ENCODE peak calls at places on chromosomes 12 and 14, in four cellular contexts. C is GM12892, L is GM23248, S is AML-193. M is an unnamed sample.

GRCh38 chr14:100755649-100756048 is 29.0 kb downstream of the DLK1 start:
- DNase-seq in C (no peak), L (peak), S (no peak), M (no peak)

GRCh38 chr14:56959869-56960268 is 149.6 kb upstream of the OTX2 start:
- DNase-seq in C (no peak), L (no peak), S (no peak), M (no peak)

GRCh38 chr12:127273621-127274020 is 993.3 kb upstream of the TMEM132C start:
- DNase-seq in C (no peak), L (peak), S (no peak), M (no peak)

GRCh38 chr12:100955139-100955538 is 160.6 kb downstream of the ANO4 start:
- DNase-seq in C (no peak), L (peak), S (no peak), M (no peak)

GRCh38 chr14:49897965-49898364 is 5.1 kb downstream of the ARF6 start:
- DNase-seq in C (no peak), L (no peak), S (no peak), M (peak)

GRCh38 chr14:104586832-104587620 is 7.5 kb downstream of the C14orf180 start:
- DNase-seq in C (no peak), L (peak), S (no peak), M (no peak)

GRCh38 chr14:58629273-58629672 is 8.5 kb upstream of the DACT1 start:
- DNase-seq in C (no peak), L (no peak), S (no peak), M (no peak)

GRCh38 chr12:87171356-87171755 is 857.8 kb downstream of the C12orf50 start:
- DNase-seq in C (no peak), L (no peak), S (no peak), M (no peak)

GRCh38 chr12:107788690-107789458 is 14.4 kb downstream of the ASCL4 start:
- DNase-seq in C (no peak), L (no peak), S (no peak), M (no peak)

GRCh38 chr12:47965581-47965980 is 2.2 kb downstream of the TMEM106C start:
- DNase-seq in C (no peak), L (no peak), S (no peak), M (no peak)

GRCh38 chr12:49893753-49894752 is 9.6 kb downstream of the FAIM2 start:
- DNase-seq in C (no peak), L (peak), S (no peak), M (no peak)

GRCh38 chr14:83575301-83575700 is 1954.6 kb upstream of the FLRT2 start:
- DNase-seq in C (no peak), L (no peak), S (no peak), M (no peak)

GRCh38 chr12:27123642-27124041 is 41.3 kb upstream of the C12orf71 start:
- DNase-seq in C (no peak), L (peak), S (peak), M (no peak)

GRCh38 chr12:89999699-90000505 is 291.3 kb upstream of the ATP2B1 start:
- DNase-seq in C (no peak), L (peak), S (no peak), M (no peak)

GRCh38 chr14:105666420-105666819 is 140.0 kb downstream of the TMEM121 start:
- DNase-seq in C (no peak), L (no peak), S (no peak), M (no peak)

GRCh38 chr12:108859923-108860291 is 2.5 kb upstream of the SSH1 start:
- DNase-seq in C (no peak), L (no peak), S (no peak), M (no peak)

GRCh38 chr12:57470286-57470969 is 9.2 kb downstream of the ARHGAP9 start:
- DNase-seq in C (no peak), L (no peak), S (no peak), M (no peak)

GRCh38 chr14:68596701-68597100 is 196.2 kb downstream of the ZFP36L1 start:
- DNase-seq in C (no peak), L (no peak), S (no peak), M (no peak)

GRCh38 chr12:57460457-57461325 is 1.1 kb downstream of the GLI1 start:
- DNase-seq in C (no peak), L (no peak), S (no peak), M (no peak)

GRCh38 chr12:76562158-76562557 is 2.6 kb upstream of the OSBPL8 start:
- DNase-seq in C (no peak), L (no peak), S (peak), M (no peak)

GRCh38 chr12:129152291-129153075 is 299.2 kb downstream of the GLT1D1 start:
- DNase-seq in C (no peak), L (no peak), S (no peak), M (no peak)

GRCh38 chr12:47079894-47080724 is at the start of gene AMIGO2:
- DNase-seq in C (no peak), L (peak), S (no peak), M (peak)

GRCh38 chr12:85923767-85924331 is 49.8 kb downstream of the NTS start:
- DNase-seq in C (no peak), L (peak), S (peak), M (peak)

GRCh38 chr14:97730706-97731105 is 933.5 kb downstream of the VRK1 start:
- DNase-seq in C (no peak), L (no peak), S (no peak), M (no peak)

GRCh38 chr14:45715946-45716345 is 462.9 kb upstream of the MIS18BP1 start:
- DNase-seq in C (no peak), L (peak), S (no peak), M (no peak)

GRCh38 chr12:62647586-62647985 is 181.0 kb downstream of the MON2 start:
- DNase-seq in C (no peak), L (no peak), S (no peak), M (no peak)

GRCh38 chr12:108696996-108697290 is 34.4 kb downstream of the CORO1C start:
- DNase-seq in C (no peak), L (no peak), S (no peak), M (no peak)

GRCh38 chr12:105561981-105562726 is 231.7 kb downstream of the C12orf75 start:
- DNase-seq in C (no peak), L (peak), S (no peak), M (peak)

GRCh38 chr14:38964630-38965029 is 138.4 kb downstream of the SEC23A start:
- DNase-seq in C (no peak), L (peak), S (no peak), M (peak)

GRCh38 chr12:52969828-52970569 is 21.1 kb downstream of the KRT18 start:
- DNase-seq in C (no peak), L (no peak), S (no peak), M (peak)

GRCh38 chr14:29553427-29553826 is 374.2 kb downstream of the PRKD1 start:
- DNase-seq in C (no peak), L (no peak), S (no peak), M (no peak)